ENCODE peak calls at places on chromosomes 12 and 14, in ten cellular contexts. V, Y, B, X, K, R, U, G, N and M are unnamed samples.
A peak's percentile ranks its signal among the peaks of the same experiment; 100 is the strongest.

GRCh38 chr12:97757431-97758091 is 295.0 kb downstream of the RMST start:
- DNase-seq in V (no peak), Y (no peak), B (no peak), X (no peak), K (no peak), R (no peak), U (no peak), G (no peak), N (no peak), M (no peak)

GRCh38 chr14:51704465-51705050 is 52.8 kb downstream of the FRMD6 start:
- DNase-seq in V (no peak), Y (no peak), B (no peak), X (no peak), K (no peak), R (no peak), U (peak; percentile 58), G (no peak), N (no peak), M (no peak)

GRCh38 chr14:23071244-23071974 is 14.1 kb upstream of the CDH24 start:
- DNase-seq in V (peak; percentile 94), Y (peak; percentile 87), B (peak; percentile 80), X (peak; percentile 83), K (peak; percentile 82), R (peak; percentile 65), U (peak; percentile 94), G (peak; percentile 67), N (peak; percentile 68), M (peak; percentile 82)

GRCh38 chr14:73725116-73726024 is 11.2 kb upstream of the PNMA1 start:
- DNase-seq in V (no peak), Y (no peak), B (peak; percentile 3), X (no peak), K (no peak), R (no peak), U (peak; percentile 51), G (no peak), N (no peak), M (peak; percentile 57)

GRCh38 chr12:107912421-107913004 is 138.0 kb downstream of the ASCL4 start:
- DNase-seq in V (peak; percentile 81), Y (peak; percentile 76), B (peak; percentile 18), X (no peak), K (peak; percentile 51), R (peak; percentile 39), U (peak; percentile 98), G (peak; percentile 38), N (peak; percentile 9), M (peak; percentile 56)

GRCh38 chr12:96120359-96121100 is 73.6 kb upstream of the ELK3 start:
- DNase-seq in V (peak; percentile 29), Y (no peak), B (no peak), X (no peak), K (no peak), R (no peak), U (peak; percentile 70), G (no peak), N (no peak), M (no peak)

GRCh38 chr14:35760143-35760542 is 49.0 kb downstream of the RALGAPA1 start:
- DNase-seq in V (no peak), Y (no peak), B (no peak), X (no peak), K (no peak), R (no peak), U (no peak), G (no peak), N (no peak), M (no peak)

GRCh38 chr14:57822081-57822480 is 43.8 kb downstream of the SLC35F4 start:
- DNase-seq in V (no peak), Y (no peak), B (no peak), X (no peak), K (peak; percentile 56), R (no peak), U (no peak), G (no peak), N (no peak), M (no peak)

GRCh38 chr12:106645465-106646330 is 62.9 kb downstream of the RFX4 start:
- DNase-seq in V (no peak), Y (no peak), B (no peak), X (no peak), K (no peak), R (no peak), U (no peak), G (no peak), N (no peak), M (no peak)

GRCh38 chr12:10618338-10618987 is 5.1 kb upstream of the MAGOHB start:
- DNase-seq in V (no peak), Y (no peak), B (no peak), X (no peak), K (peak; percentile 79), R (no peak), U (no peak), G (no peak), N (no peak), M (no peak)

GRCh38 chr12:76123301-76124212 is 39.1 kb upstream of the NAP1L1 start:
- DNase-seq in V (peak; percentile 11), Y (no peak), B (no peak), X (no peak), K (peak; percentile 12), R (no peak), U (peak; percentile 43), G (no peak), N (no peak), M (no peak)

GRCh38 chr12:94870511-94870910 is 133.0 kb downstream of the NDUFA12 start:
- DNase-seq in V (no peak), Y (no peak), B (no peak), X (no peak), K (no peak), R (no peak), U (no peak), G (no peak), N (no peak), M (no peak)

GRCh38 chr14:54675236-54676125 is 108.6 kb downstream of the SAMD4A start:
- DNase-seq in V (no peak), Y (no peak), B (no peak), X (no peak), K (no peak), R (no peak), U (no peak), G (no peak), N (no peak), M (no peak)
- H3K4me3 ChIP-seq in V (no peak overlapping the region), Y (no peak overlapping the region), B (no peak overlapping the region), X (no peak overlapping the region), K (no peak overlapping the region), R (no peak overlapping the region), U (no peak overlapping the region), G (no peak overlapping the region), N (no peak overlapping the region), M (peak overlapping the region; percentile 8)

GRCh38 chr14:71362282-71362681 is 455.0 kb downstream of the PCNX1 start:
- DNase-seq in V (no peak), Y (no peak), B (no peak), X (no peak), K (no peak), R (no peak), U (no peak), G (no peak), N (no peak), M (no peak)

GRCh38 chr14:71361874-71362273 is 454.6 kb downstream of the PCNX1 start:
- DNase-seq in V (no peak), Y (no peak), B (no peak), X (no peak), K (no peak), R (no peak), U (no peak), G (no peak), N (no peak), M (no peak)

GRCh38 chr14:71358209-71358931 is 451.1 kb downstream of the PCNX1 start:
- DNase-seq in V (no peak), Y (no peak), B (no peak), X (no peak), K (no peak), R (no peak), U (no peak), G (no peak), N (no peak), M (no peak)

GRCh38 chr14:71361335-71361734 is 454.1 kb downstream of the PCNX1 start:
- DNase-seq in V (no peak), Y (no peak), B (no peak), X (no peak), K (peak; percentile 37), R (no peak), U (no peak), G (no peak), N (no peak), M (no peak)

DNA sequence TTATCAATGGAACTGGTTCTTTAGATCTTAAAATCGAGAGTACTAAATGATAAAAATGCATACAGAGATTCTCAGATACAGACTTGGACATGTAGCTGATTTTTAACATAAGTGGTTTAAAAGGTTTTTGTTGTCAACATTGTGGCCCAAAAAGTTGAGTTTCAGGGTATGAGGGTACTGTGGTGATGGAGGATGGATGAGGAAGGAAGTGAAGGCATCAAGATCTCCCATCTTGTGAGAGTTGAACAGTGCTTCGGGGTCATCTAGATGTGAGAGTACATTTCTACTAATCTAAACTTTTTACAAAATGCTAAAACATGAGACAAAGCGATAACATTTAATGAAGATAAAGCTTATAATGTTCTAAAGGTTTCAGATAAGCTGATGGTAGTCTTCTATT is 452.6 kb downstream of the PCNX1 start:
- DNase-seq in V (no peak), Y (no peak), B (no peak), X (no peak), K (no peak), R (no peak), U (no peak), G (no peak), N (no peak), M (no peak)
- H3K4me1 ChIP-seq in V (peaks cover 21% of the 10 kb centered on the region), Y (no peaks in the 10 kb centered on the region), B (peaks cover 19% of the 10 kb centered on the region), X (peaks cover 11% of the 10 kb centered on the region), K (peaks cover 36% of the 10 kb centered on the region), R (no peaks in the 10 kb centered on the region), U (peaks cover 14% of the 10 kb centered on the region), G (no peaks in the 10 kb centered on the region), N (no peaks in the 10 kb centered on the region), M (peaks cover 7% of the 10 kb centered on the region)

DNA sequence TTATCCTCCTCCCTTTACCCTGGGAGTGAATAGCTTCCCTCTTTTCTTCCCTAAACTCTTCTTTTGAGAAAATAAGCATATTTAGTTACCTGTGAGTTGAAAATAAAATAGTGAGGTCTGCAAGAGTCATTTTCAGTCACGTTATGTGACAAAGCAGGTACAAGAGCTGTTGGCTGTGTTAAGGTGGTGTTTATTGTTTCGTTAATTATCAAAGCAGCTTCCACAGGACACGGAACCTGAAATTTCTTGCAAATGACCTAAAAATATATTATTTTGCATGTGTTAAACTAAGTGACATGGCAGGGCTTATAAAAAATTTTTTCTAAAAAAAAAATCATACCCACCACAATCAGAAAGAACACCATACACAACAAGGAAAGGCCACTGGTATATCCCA is 8.3 kb downstream of the SLC38A2 start:
- DNase-seq in V (no peak), Y (no peak), B (no peak), X (no peak), K (no peak), R (no peak), U (no peak), G (no peak), N (no peak), M (no peak)
- H3K4me3 ChIP-seq in V (no peak overlapping the region), Y (no peak overlapping the region), B (peak overlapping the region; percentile 72), X (no peak overlapping the region), K (no peak overlapping the region), R (no peak overlapping the region), U (no peak overlapping the region), G (no peak overlapping the region), N (no peak overlapping the region), M (no peak overlapping the region)

DNA sequence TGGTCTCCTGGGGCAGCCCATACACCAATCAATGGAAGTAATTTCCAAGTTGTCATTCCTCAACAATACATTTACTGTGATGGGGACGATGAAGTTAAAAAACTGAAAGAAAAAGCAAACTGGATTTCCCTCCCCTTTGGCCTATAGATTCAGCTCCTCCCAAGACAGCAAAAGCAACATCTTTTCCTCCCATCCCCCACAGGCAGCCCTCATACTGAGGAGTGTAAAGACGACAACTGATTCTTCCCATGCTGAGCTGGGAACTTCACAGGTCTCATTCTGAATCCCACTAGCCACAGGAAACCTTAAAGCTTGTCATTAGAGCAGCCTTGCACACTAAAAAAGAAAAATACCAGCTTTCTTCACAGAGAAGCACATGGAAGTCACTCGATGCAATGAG is 48.5 kb downstream of the PITPNM2 start:
- DNase-seq in V (no peak), Y (no peak), B (no peak), X (no peak), K (no peak), R (no peak), U (peak; percentile 90), G (no peak), N (no peak), M (no peak)
- H3K4me1 ChIP-seq in V (peaks cover 37% of the 10 kb centered on the region), Y (no peaks in the 10 kb centered on the region), B (peaks cover 17% of the 10 kb centered on the region), X (peaks cover 26% of the 10 kb centered on the region), K (peaks cover 3% of the 10 kb centered on the region), R (peaks cover 35% of the 10 kb centered on the region), U (peaks cover 18% of the 10 kb centered on the region), G (peaks cover 29% of the 10 kb centered on the region), N (peaks cover 40% of the 10 kb centered on the region), M (peaks cover 36% of the 10 kb centered on the region)